ENCODE peak calls at places on chromosomes 4 and X, in ten cellular contexts. J is NCI-H1417; A is dorsolateral prefrontal cortex; Q is ELR; W is HFF-Myc; S is heart left ventricle; Z is adipocyte; O is A549; G is HT1080; B is activated CD4-positive, alpha-beta T cell treated with anti-CD3 and anti-CD28 coated beads, Interleukin-2, amount 50 U/mL, for 48 hours. D is an unnamed sample.
A peak's percentile ranks its signal among the peaks of the same experiment; 100 is the strongest.

GRCh38 chrX:7170903-7171302 is 22.9 kb upstream of the PUDP start:
- DNase-seq in J (peak; percentile 10), A (no peak), Q (peak; percentile 32), W (no peak), S (no peak), Z (no peak), O (peak; percentile 36), G (peak; percentile 53), B (peak; percentile 39), D (no peak)

GRCh38 chrX:101409043-101409442 is 1.0 kb downstream of the HNRNPH2 start:
- DNase-seq in J (no peak), A (no peak), Q (no peak), W (no peak), S (no peak), Z (peak; percentile 20), O (no peak), G (no peak), B (no peak), D (no peak)

GRCh38 chr4:92953462-92953861 is 649.7 kb downstream of the GRID2 start:
- DNase-seq in J (no peak), A (no peak), Q (no peak), W (no peak), S (no peak), Z (no peak), O (no peak), G (no peak), B (no peak), D (no peak)

GRCh38 chr4:152398060-152398459 is 137.8 kb downstream of the FBXW7 start:
- DNase-seq in J (no peak), A (no peak), Q (peak; percentile 52), W (no peak), S (no peak), Z (peak; percentile 49), O (peak; percentile 7), G (no peak), B (no peak), D (no peak)

GRCh38 chr4:72689929-72690328 is 120.9 kb upstream of the ADAMTS3 start:
- DNase-seq in J (no peak), A (no peak), Q (no peak), W (no peak), S (no peak), Z (no peak), O (no peak), G (no peak), B (no peak), D (no peak)

GRCh38 chr4:36041340-36041739 is 203.0 kb downstream of the ARAP2 start:
- DNase-seq in J (no peak), A (no peak), Q (no peak), W (no peak), S (no peak), Z (no peak), O (no peak), G (no peak), B (no peak), D (no peak)

GRCh38 chr4:16812041-16812440 is 86.4 kb downstream of the LDB2 start:
- DNase-seq in J (no peak), A (no peak), Q (no peak), W (no peak), S (no peak), Z (no peak), O (no peak), G (no peak), B (no peak), D (no peak)

GRCh38 chr4:75036046-75036445 is 103.1 kb downstream of the PARM1 start:
- DNase-seq in J (no peak), A (no peak), Q (no peak), W (no peak), S (no peak), Z (no peak), O (no peak), G (no peak), B (no peak), D (no peak)

GRCh38 chrX:54063361-54063760 is 19.1 kb upstream of the PHF8 start:
- DNase-seq in J (no peak), A (no peak), Q (no peak), W (no peak), S (no peak), Z (no peak), O (no peak), G (no peak), B (no peak), D (no peak)

GRCh38 chrX:39158801-39159657 is 357.8 kb downstream of the MID1IP1 start:
- DNase-seq in J (peak; percentile 81), A (no peak), Q (peak; percentile 10), W (no peak), S (no peak), Z (peak; percentile 14), O (no peak), G (peak; percentile 52), B (no peak), D (no peak)

GRCh38 chr4:113952452-113953029 is 26.9 kb downstream of the ARSJ start:
- DNase-seq in J (peak; percentile 34), A (no peak), Q (peak; percentile 73), W (no peak), S (no peak), Z (peak; percentile 59), O (peak; percentile 44), G (peak; percentile 48), B (peak; percentile 16), D (no peak)

GRCh38 chr4:124804041-124804440 is 91.5 kb upstream of the ANKRD50 start:
- DNase-seq in J (no peak), A (no peak), Q (no peak), W (no peak), S (no peak), Z (no peak), O (no peak), G (no peak), B (no peak), D (no peak)

GRCh38 chr4:136713140-136713539 is 819.2 kb downstream of the PCDH18 start:
- DNase-seq in J (no peak), A (no peak), Q (peak; percentile 66), W (no peak), S (no peak), Z (peak; percentile 69), O (no peak), G (peak; percentile 44), B (no peak), D (no peak)

GRCh38 chr4:7929530-7929951 is 10.1 kb downstream of the AFAP1 start:
- DNase-seq in J (peak; percentile 15), A (no peak), Q (no peak), W (no peak), S (no peak), Z (no peak), O (peak; percentile 32), G (no peak), B (no peak), D (no peak)

D was measured in psoas muscle.